ENCODE peak calls at places on chromosomes 5 and 9, in nine cellular contexts. U, A, E, W, M, V, Z, P and F are unnamed samples.

GRCh38 chr9:121538221-121538620 is 38.6 kb upstream of the GGTA1 start:
- ATAC-seq in U (no peak), A (peak), E (peak), W (no peak), M (no peak), V (peak), Z (no peak), P (peak), F (peak)

GRCh38 chr5:158451203-158451982 is 592.4 kb upstream of the CLINT1 start:
- ATAC-seq in U (no peak), A (peak), E (no peak), W (no peak), M (no peak), V (peak), Z (peak), P (no peak), F (peak)

GRCh38 chr5:5126444-5126843 is 13.7 kb upstream of the ADAMTS16 start:
- ATAC-seq in U (no peak), A (no peak), E (peak), W (peak), M (no peak), V (no peak), Z (no peak), P (peak), F (no peak)

GRCh38 chr5:102617857-102618187 is 119.0 kb upstream of the SLCO6A1 start:
- ATAC-seq in U (no peak), A (no peak), E (no peak), W (no peak), M (no peak), V (no peak), Z (no peak), P (no peak), F (no peak)

GRCh38 chr5:158736134-158736533 is 363.6 kb downstream of the EBF1 start:
- ATAC-seq in U (no peak), A (peak), E (no peak), W (no peak), M (no peak), V (peak), Z (no peak), P (no peak), F (no peak)

GRCh38 chr9:105389789-105390188 is 58.0 kb upstream of the FSD1L start:
- ATAC-seq in U (no peak), A (no peak), E (no peak), W (no peak), M (no peak), V (no peak), Z (no peak), P (no peak), F (no peak)

GRCh38 chr5:159936686-159937329 is 20.5 kb downstream of the ADRA1B start:
- ATAC-seq in U (no peak), A (no peak), E (peak), W (peak), M (no peak), V (peak), Z (no peak), P (no peak), F (peak)

GRCh38 chr5:156451505-156451904 is 124.5 kb downstream of the SGCD start:
- ATAC-seq in U (no peak), A (no peak), E (no peak), W (no peak), M (no peak), V (no peak), Z (no peak), P (no peak), F (no peak)

GRCh38 chr5:133618141-133618540 is 5.8 kb upstream of the FSTL4 start:
- ATAC-seq in U (no peak), A (no peak), E (no peak), W (no peak), M (no peak), V (no peak), Z (no peak), P (no peak), F (no peak)

GRCh38 chr9:112038017-112038408 is 137.1 kb downstream of the SUSD1 start:
- ATAC-seq in U (peak), A (no peak), E (no peak), W (no peak), M (no peak), V (no peak), Z (no peak), P (no peak), F (no peak)

GRCh38 chr5:141945511-141946024 is 12.4 kb downstream of the PCDH12 start:
- ATAC-seq in U (no peak), A (peak), E (peak), W (peak), M (no peak), V (peak), Z (no peak), P (no peak), F (no peak)